ENCODE peak calls at places on chromosomes 7 and 10, in ten cellular contexts. F is Peyer's patch, C is hepatocyte, X is kidney epithelial cell, K is Caco-2, P is heart left ventricle, V is thyroid gland, D is NB4, Z is cardiac fibroblast, Q is spleen. I is an unnamed sample.

GRCh38 chr10:33199731-33200130 is 134.7 kb downstream of the NRP1 start:
- DNase-seq in F (no peak), C (no peak), X (no peak), K (no peak), P (no peak), V (no peak), D (no peak), Z (no peak), Q (no peak), I (no peak)

GRCh38 chr7:101121996-101122932 is 4.6 kb upstream of the SERPINE1 start:
- DNase-seq in F (peak; percentile 21), C (peak; percentile 90), X (peak; percentile 92), K (peak; percentile 89), P (peak; percentile 84), V (peak; percentile 33), D (no peak), Z (peak; percentile 99), Q (no peak), I (peak; percentile 88)

GRCh38 chr10:102451105-102451969 is at the start of gene C10orf95:
- DNase-seq in F (no peak), C (peak; percentile 61), X (no peak), K (no peak), P (no peak), V (peak; percentile 60), D (no peak), Z (no peak), Q (peak; percentile 81), I (no peak)

GRCh38 chr10:12690525-12691139 is 310.9 kb downstream of the CCDC3 start:
- DNase-seq in F (no peak), C (peak; percentile 41), X (no peak), K (no peak), P (no peak), V (peak; percentile 38), D (no peak), Z (no peak), Q (no peak), I (no peak)

GRCh38 chr10:127462643-127463295 is 86.3 kb upstream of the NPS start:
- DNase-seq in F (no peak), C (peak; percentile 39), X (no peak), K (peak; percentile 51), P (no peak), V (no peak), D (no peak), Z (no peak), Q (no peak), I (no peak)

GRCh38 chr10:113528876-113529275 is 24.0 kb upstream of the HABP2 start:
- DNase-seq in F (no peak), C (no peak), X (no peak), K (no peak), P (no peak), V (no peak), D (no peak), Z (no peak), Q (no peak), I (no peak)

GRCh38 chr7:129649128-129649690 is 37.7 kb downstream of the NRF1 start:
- DNase-seq in F (no peak), C (no peak), X (no peak), K (no peak), P (no peak), V (no peak), D (no peak), Z (no peak), Q (no peak), I (no peak)

GRCh38 chr10:61941202-61941651 is 39.7 kb downstream of the ARID5B start:
- DNase-seq in F (no peak), C (no peak), X (no peak), K (no peak), P (no peak), V (no peak), D (peak; percentile 11), Z (no peak), Q (no peak), I (no peak)

GRCh38 chr10:121232494-121232893 is 365.8 kb downstream of the FGFR2 start:
- DNase-seq in F (no peak), C (no peak), X (no peak), K (no peak), P (no peak), V (no peak), D (no peak), Z (no peak), Q (no peak), I (no peak)

GRCh38 chr10:12252882-12253546 is 57.0 kb downstream of the CDC123 start:
- DNase-seq in F (peak; percentile 60), C (peak; percentile 17), X (no peak), K (peak; percentile 56), P (no peak), V (no peak), D (peak; percentile 49), Z (peak; percentile 17), Q (peak; percentile 73), I (no peak)

GRCh38 chr7:101172005-101172853 is 6.9 kb upstream of the VGF start:
- DNase-seq in F (peak; percentile 28), C (no peak), X (no peak), K (no peak), P (no peak), V (peak; percentile 63), D (no peak), Z (no peak), Q (no peak), I (no peak)

GRCh38 chr7:142355328-142355727 is 97.5 kb upstream of the PRSS58 start:
- DNase-seq in F (no peak), C (no peak), X (no peak), K (no peak), P (no peak), V (no peak), D (no peak), Z (peak; percentile 70), Q (no peak), I (no peak)

GRCh38 chr10:102919992-102920736 is 2.1 kb downstream of the CNNM2 start:
- DNase-seq in F (no peak), C (no peak), X (no peak), K (no peak), P (no peak), V (no peak), D (no peak), Z (no peak), Q (no peak), I (no peak)

GRCh38 chr7:111126987-111127386 is 36.1 kb downstream of the LRRN3 start:
- DNase-seq in F (no peak), C (peak; percentile 24), X (no peak), K (no peak), P (no peak), V (no peak), D (peak; percentile 8), Z (peak; percentile 66), Q (no peak), I (no peak)

GRCh38 chr7:148242271-148242801 is 348.2 kb upstream of the C7orf33 start:
- DNase-seq in F (no peak), C (peak; percentile 83), X (peak; percentile 12), K (peak; percentile 55), P (no peak), V (peak; percentile 49), D (peak; percentile 72), Z (peak; percentile 57), Q (no peak), I (peak; percentile 44)

GRCh38 chr7:33874943-33875342 is 30.4 kb upstream of the BMPER start:
- DNase-seq in F (no peak), C (no peak), X (no peak), K (no peak), P (peak; percentile 24), V (no peak), D (no peak), Z (peak; percentile 97), Q (no peak), I (no peak)

GRCh38 chr10:101367569-101368453 is 13.8 kb downstream of the BTRC start:
- DNase-seq in F (no peak), C (no peak), X (peak; percentile 77), K (no peak), P (no peak), V (no peak), D (no peak), Z (peak; percentile 94), Q (no peak), I (peak; percentile 78)

GRCh38 chr10:119449760-119450461 is 92.6 kb downstream of the RGS10 start:
- DNase-seq in F (peak; percentile 25), C (no peak), X (no peak), K (no peak), P (no peak), V (peak; percentile 77), D (peak; percentile 62), Z (peak; percentile 97), Q (no peak), I (no peak)

GRCh38 chr10:971150-971542 is 17.1 kb upstream of the GTPBP4 start:
- DNase-seq in F (no peak), C (peak; percentile 55), X (no peak), K (no peak), P (no peak), V (no peak), D (peak; percentile 75), Z (peak; percentile 47), Q (no peak), I (no peak)
- H3K4me3 ChIP-seq in F (no peak overlapping the region), C (no peak overlapping the region), X (no peak overlapping the region), K (no peak overlapping the region), P (no peak overlapping the region), V (no peak overlapping the region), D (no peak overlapping the region), Z (no peak overlapping the region), Q (no peak overlapping the region), I (no peak overlapping the region)

GRCh38 chr7:157523371-157523765 is 186.6 kb downstream of the DNAJB6 start:
- DNase-seq in F (no peak), C (no peak), X (no peak), K (no peak), P (no peak), V (no peak), D (no peak), Z (no peak), Q (peak; percentile 47), I (no peak)
- TF ChIP-seq CTCF in F (no peak), C (no peak), X (no peak), K (no peak), P (no peak), V (no peak), D (no peak), Z (no peak), Q (no peak), I (no peak)

DNA sequence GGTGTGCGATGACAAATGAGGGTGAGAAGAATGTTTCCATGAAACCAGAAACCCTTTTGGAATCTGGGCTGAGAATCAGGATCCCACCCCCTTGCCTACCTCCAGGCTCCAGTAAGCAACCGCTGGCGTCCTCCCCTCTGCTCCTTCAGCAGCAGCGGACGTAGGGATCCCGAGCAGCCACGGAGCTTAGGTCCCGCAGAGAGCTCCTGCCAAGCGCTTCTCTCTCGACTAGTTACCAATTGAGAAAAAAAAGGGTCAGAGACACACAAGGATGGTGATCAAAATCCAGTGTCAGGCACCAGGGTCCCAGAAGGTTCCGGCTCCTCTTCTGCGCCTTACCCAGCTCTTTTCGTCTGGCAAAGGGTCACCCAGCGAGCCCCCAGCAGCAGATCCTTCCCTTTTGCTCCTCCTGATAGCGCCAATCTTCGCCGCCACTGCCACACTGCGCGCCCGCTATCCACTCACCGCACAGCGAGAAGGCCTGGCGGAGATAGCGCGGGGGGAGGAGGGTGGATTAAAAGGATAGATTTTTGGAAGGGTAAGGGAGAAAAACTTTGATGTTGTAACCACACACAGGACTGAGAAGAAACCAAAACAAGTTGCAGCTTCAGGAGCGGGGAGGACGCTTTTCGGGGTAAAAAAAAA is 733.4 kb downstream of the ZWINT start:
- DNase-seq in F (no peak), C (peak; percentile 22), X (no peak), K (no peak), P (no peak), V (peak; percentile 5), D (no peak), Z (no peak), Q (no peak), I (no peak)
- H3K4me3 ChIP-seq in F (no peak overlapping the region), C (peak overlapping the region; percentile 57), X (peak overlapping the region; percentile 41), K (no peak overlapping the region), P (peak overlapping the region; percentile 19), V (no peak overlapping the region), D (no peak overlapping the region), Z (peak overlapping the region; percentile 25), Q (no peak overlapping the region), I (no peak overlapping the region)

GRCh38 chr10:80452688-80453391 is 1.3 kb upstream of the TSPAN14 start:
- DNase-seq in F (no peak), C (no peak), X (no peak), K (no peak), P (no peak), V (peak; percentile 63), D (no peak), Z (no peak), Q (no peak), I (no peak)
- TF ChIP-seq CTCF in F (no peak), C (no peak), X (no peak), K (no peak), P (no peak), V (no peak), D (no peak), Z (no peak), Q (no peak), I (no peak)